ENCODE peak calls at places on chromosomes 5 and 9, in ten cellular contexts. L is heart left ventricle; J is islet precursor cell; I is T-helper 2 cell; D is DMS79; G is activated CD4-positive, CD25-positive, alpha-beta regulatory T cell treated with anti-CD3 and anti-CD28 coated beads, Interleukin-2, amount 50 U/mL, for 72 hours; B is H4; W is non-pigmented ciliary epithelial cell; K is tibial artery; U is fibroblast of the conjunctiva. O is an unnamed sample.

GRCh38 chr9:6931913-6932312 is 174.1 kb downstream of the KDM4C start:
- DNase-seq in B (peak; percentile 30), D (no peak), I (no peak), G (no peak), J (peak; percentile 90), U (no peak), L (peak; percentile 47), W (peak; percentile 81), K (no peak), O (peak; percentile 69)

GRCh38 chr5:57501414-57502321 is 19.1 kb upstream of the ACTBL2 start:
- DNase-seq in L (peak; percentile 38), B (no peak), I (no peak), W (no peak), U (no peak), D (no peak), K (no peak), J (peak; percentile 56), G (no peak), O (no peak)

GRCh38 chr9:106718996-106719395 is 144.0 kb upstream of the ZNF462 start:
- DNase-seq in J (no peak), L (no peak), W (peak; percentile 28), U (peak; percentile 33), D (no peak), K (no peak), I (no peak), G (no peak), B (no peak), O (no peak)

GRCh38 chr5:81302596-81302995 is 1.2 kb downstream of the ZCCHC9 start:
- DNase-seq in J (no peak), D (no peak), I (no peak), G (no peak), L (no peak), B (no peak), U (no peak), K (no peak), W (no peak), O (no peak)

GRCh38 chr5:123579410-123579809 is 67.4 kb downstream of the CSNK1G3 start:
- DNase-seq in W (no peak), L (no peak), U (no peak), K (no peak), D (no peak), I (no peak), J (no peak), G (no peak), B (no peak), O (no peak)

GRCh38 chr9:128987800-128988199 is 40.3 kb downstream of the NUP188 start:
- DNase-seq in G (no peak), I (no peak), K (peak; percentile 57), W (peak; percentile 56), B (no peak), J (no peak), U (peak; percentile 72), D (no peak), L (no peak), O (peak; percentile 44)

GRCh38 chr5:399296-400281 is 43.4 kb upstream of the EXOC3 start:
- DNase-seq in K (peak; percentile 79), B (peak; percentile 98), L (peak; percentile 77), G (peak; percentile 72), I (no peak), W (no peak), J (peak; percentile 62), D (peak; percentile 90), U (peak; percentile 90), O (peak; percentile 94)

GRCh38 chr5:107464876-107465275 is 205.9 kb downstream of the EFNA5 start:
- DNase-seq in W (no peak), I (no peak), D (no peak), G (no peak), K (no peak), L (no peak), U (no peak), B (no peak), J (no peak), O (no peak)

GRCh38 chr9:137311171-137311970 is 9.3 kb upstream of the NRARP start:
- DNase-seq in W (no peak), U (no peak), D (no peak), K (no peak), B (peak; percentile 42), G (peak; percentile 41), I (no peak), L (peak; percentile 26), J (peak; percentile 74), O (no peak)